ENCODE peak calls at places on chromosomes 1 and 21, in four cellular contexts. Z, K, A and S are unnamed samples. For H3K4me1, the result is how much of the 10 kb centered on the place peaks cover.

GRCh38 chr21:21463456-21463855 is 465.2 kb downstream of the NCAM2 start:
- DNase-seq in Z (no peak), K (no peak), A (no peak), S (no peak)

GRCh38 chr1:228305721-228306152 is 97.9 kb downstream of the OBSCN start:
- DNase-seq in A (no peak), K (no peak), Z (no peak), S (no peak)

GRCh38 chr1:234864116-234864515 is 254.1 kb upstream of the IRF2BP2 start:
- DNase-seq in K (no peak), A (no peak), Z (no peak), S (no peak)

GRCh38 chr1:179104851-179105250 is 23.0 kb downstream of the TOR3A start:
- DNase-seq in K (no peak), Z (peak), A (no peak), S (no peak)

GRCh38 chr1:107141491-107142369 is 891 bp downstream of the NTNG1 start:
- DNase-seq in K (peak), Z (peak), A (peak), S (no peak)

GRCh38 chr1:1072299-1072848 is 1.7 kb downstream of the RNF223 start:
- DNase-seq in Z (no peak), A (no peak), K (no peak), S (no peak)

GRCh38 chr1:154347961-154348360 is 22.6 kb downstream of the ATP8B2 start:
- DNase-seq in K (no peak), A (no peak), Z (no peak), S (no peak)

GRCh38 chr1:235864469-235864868 is 2.2 kb downstream of the LYST start:
- DNase-seq in Z (no peak), A (no peak), K (no peak), S (no peak)

GRCh38 chr1:170414989-170415733 is 116.8 kb upstream of the GORAB start:
- DNase-seq in Z (no peak), K (no peak), A (no peak), S (no peak)

GRCh38 chr1:162056568-162056967 is 12.9 kb upstream of the NOS1AP start:
- DNase-seq in K (no peak), A (no peak), Z (no peak), S (no peak)

GRCh38 chr1:63731117-63732043 is 42.4 kb upstream of the ROR1 start:
- DNase-seq in Z (no peak), A (no peak), K (peak), S (peak)

GRCh38 chr21:16084776-16085364 is 355.1 kb downstream of the USP25 start:
- DNase-seq in A (no peak), K (no peak), Z (no peak), S (no peak)

GRCh38 chr1:81044708-81045107 is 756.0 kb upstream of the ADGRL2 start:
- DNase-seq in K (no peak), A (no peak), Z (no peak), S (no peak)

GRCh38 chr21:15614757-15615156 is 115.0 kb upstream of the USP25 start:
- DNase-seq in K (no peak), A (no peak), Z (no peak), S (no peak)

GRCh38 chr1:157403203-157403602 is 149.1 kb downstream of the FCRL5 start:
- DNase-seq in A (no peak), K (peak), Z (no peak), S (no peak)

GRCh38 chr1:61570191-61570590 is 154.8 kb downstream of the TM2D1 start:
- DNase-seq in K (no peak), Z (no peak), A (no peak), S (no peak)

GRCh38 chr1:90325165-90325564 is 330.3 kb downstream of the ZNF326 start:
- DNase-seq in K (no peak), A (no peak), Z (no peak), S (no peak)

GRCh38 chr1:214404154-214404553 is 123.2 kb downstream of the SMYD2 start:
- DNase-seq in K (no peak), A (no peak), Z (no peak), S (no peak)

GRCh38 chr21:37166733-37167132 is 93.7 kb downstream of the TTC3 start:
- DNase-seq in K (peak), A (peak), Z (no peak), S (no peak)

GRCh38 chr1:200379940-200380588 is 29.8 kb downstream of the ZNF281 start:
- DNase-seq in Z (no peak), K (no peak), A (no peak), S (no peak)

GRCh38 chr1:219710529-219711194 is 97.8 kb upstream of the ZC3H11B start:
- DNase-seq in K (peak), Z (no peak), A (no peak), S (no peak)

GRCh38 chr1:50538476-50538875 is 115.2 kb upstream of the DMRTA2 start:
- DNase-seq in Z (no peak), A (no peak), K (no peak), S (no peak)

GRCh38 chr1:160681067-160681890 is 30.3 kb downstream of the CD48 start:
- DNase-seq in Z (peak), K (peak), A (peak), S (peak)

GRCh38 chr1:40625476-40626382 is 39.8 kb downstream of the RIMS3 start:
- DNase-seq in A (no peak), K (no peak), Z (no peak), S (no peak)

GRCh38 chr1:225700889-225701465 is 48.1 kb upstream of the ENAH start:
- DNase-seq in Z (no peak), A (no peak), K (no peak), S (no peak)

GRCh38 chr1:244878681-244879080 is 14.3 kb upstream of the HNRNPU start:
- DNase-seq in Z (no peak), K (no peak), A (no peak), S (no peak)

GRCh38 chr1:176531896-176532892 is 69.2 kb downstream of the PAPPA2 start:
- DNase-seq in A (no peak), K (no peak), Z (no peak), S (no peak)

GRCh38 chr1:109190189-109190588 is 23.5 kb upstream of the SARS1 start:
- DNase-seq in K (no peak), Z (no peak), A (no peak), S (no peak)

GRCh38 chr1:109197163-109198042 is 16.3 kb upstream of the SARS1 start:
- DNase-seq in A (peak), K (peak), Z (peak), S (peak)

GRCh38 chr1:109192433-109192832 is 21.3 kb upstream of the SARS1 start:
- DNase-seq in A (no peak), K (no peak), Z (no peak), S (no peak)

GRCh38 chr1:109191377-109191776 is 22.3 kb upstream of the SARS1 start:
- DNase-seq in A (peak), Z (no peak), K (no peak), S (no peak)

GRCh38 chr1:109193653-109194590 is 19.8 kb upstream of the SARS1 start:
- DNase-seq in A (peak), K (no peak), Z (no peak), S (no peak)
- TF ChIP-seq TCF7L2 in A (no peak), K (no peak), Z (no peak), S (no peak)

DNA sequence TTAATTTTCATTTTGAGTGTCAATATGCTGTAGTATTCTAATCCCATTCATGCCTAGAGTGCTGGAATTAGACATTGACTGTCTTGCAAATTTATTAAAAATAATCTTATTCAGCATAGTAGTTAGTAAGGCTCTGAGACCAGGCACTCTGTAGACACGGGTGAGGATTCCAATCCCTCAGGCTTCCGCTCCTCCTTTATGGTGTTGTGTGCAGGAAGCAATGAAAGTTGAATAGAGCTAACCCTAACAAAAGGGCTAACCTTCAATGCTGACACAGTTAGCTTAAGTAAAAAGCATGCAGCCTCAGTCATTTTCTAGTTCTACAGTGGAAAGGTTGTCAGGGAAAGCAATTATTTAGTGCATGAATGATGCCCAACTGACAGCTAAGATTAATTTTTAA is 199.6 kb upstream of the SGIP1 start:
- DNase-seq in A (no peak), Z (no peak), K (no peak), S (no peak)
- H3K4me1 ChIP-seq in A (under half), Z (under half), K (half or more), S (under half)

DNA sequence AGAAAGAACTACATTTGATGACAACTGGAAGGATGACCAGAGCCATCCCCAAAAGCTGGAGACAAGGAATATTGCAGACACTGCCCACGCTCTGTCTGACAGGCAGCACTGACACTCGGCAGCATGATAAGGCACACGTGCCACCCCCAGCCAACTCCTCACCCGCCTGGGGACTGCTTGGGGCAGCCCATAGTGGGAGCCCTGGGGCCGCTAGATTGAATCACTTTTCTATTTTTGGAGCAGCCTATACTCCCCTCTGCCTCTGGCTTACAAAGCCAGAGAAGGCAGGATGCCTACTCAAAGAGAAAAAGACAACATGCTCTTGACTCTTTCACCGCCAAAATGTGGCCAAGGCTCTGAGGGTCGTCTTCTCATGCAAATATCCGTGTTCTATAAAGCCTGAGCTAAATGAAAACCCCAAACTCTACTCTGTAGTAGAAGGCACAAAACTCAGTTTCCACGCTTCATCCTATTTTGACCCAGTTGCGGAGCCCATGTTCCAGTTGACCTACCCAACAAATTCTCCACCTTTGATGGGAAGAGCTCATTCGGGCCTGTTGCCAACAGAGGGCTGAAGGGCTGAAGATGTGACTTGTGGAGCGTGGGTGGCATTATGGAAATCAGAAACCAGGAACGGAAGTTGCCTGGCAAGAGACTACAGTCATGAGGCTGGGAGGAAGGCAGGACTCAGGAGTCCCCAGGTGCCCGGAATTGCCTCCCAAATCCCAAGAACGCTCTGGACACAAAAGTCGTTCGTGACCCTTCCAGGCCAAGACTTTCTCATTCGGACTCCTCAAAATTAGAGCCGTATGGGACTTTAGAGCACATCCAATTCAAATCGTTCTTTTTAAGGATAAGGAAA is 1.1 kb downstream of the SMG5 start:
- DNase-seq in Z (peak), A (peak), K (no peak), S (no peak)
- TF ChIP-seq TCF7L2 in Z (no peak), A (no peak), K (no peak), S (no peak)

DNA sequence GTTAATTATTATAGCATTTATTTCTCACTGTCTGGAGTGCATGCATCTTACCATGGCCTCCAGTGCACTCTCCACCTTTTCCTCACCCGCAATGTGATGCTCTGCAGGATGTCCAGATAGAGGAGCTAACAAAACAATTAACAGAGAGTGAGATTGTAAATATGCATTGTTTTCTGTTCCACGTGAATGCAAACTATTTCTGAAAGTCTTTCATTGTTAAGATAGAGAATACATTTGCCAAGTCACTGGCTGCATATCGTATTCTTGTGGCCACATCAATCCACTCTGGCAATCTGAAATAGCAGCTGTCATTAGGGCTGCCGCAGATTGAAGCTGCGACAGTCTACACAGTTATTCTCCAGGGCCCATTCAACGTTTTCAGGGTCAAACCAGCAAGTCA is 143.8 kb downstream of the DUSP10 start:
- DNase-seq in A (no peak), Z (no peak), K (no peak), S (no peak)
- H3K4me1 ChIP-seq in A (under half), Z (under half), K (under half), S (under half)

GRCh38 chr21:42550817-42551216 is 37.2 kb downstream of the SLC37A1 start:
- DNase-seq in K (no peak), Z (no peak), A (no peak), S (no peak)
- TF ChIP-seq TCF7L2 in K (no peak), Z (no peak), A (no peak), S (no peak)